ENCODE peak calls at places on chromosome 14, in seven cellular contexts. One of them, this sample, is unnamed.
A peak's percentile ranks its signal among the peaks of the same experiment; 100 is the strongest.

GRCh38 chr14:95915326-95915725 is 38.7 kb downstream of the TUNAR start:
- DNase-seq in HepG2: no peak
- DNase-seq in HCT116: no peak
- DNase-seq in SK-N-SH: no peak
- DNase-seq in H1: peak; percentile 64
- DNase-seq in GM12878: no peak
- DNase-seq in K562: no peak
- DNase-seq in this sample: no peak

GRCh38 chr14:87934185-87934584 is 58.8 kb downstream of the GALC start:
- DNase-seq in HepG2: no peak
- DNase-seq in HCT116: no peak
- DNase-seq in SK-N-SH: no peak
- DNase-seq in H1: no peak
- DNase-seq in GM12878: no peak
- DNase-seq in K562: no peak
- DNase-seq in this sample: no peak

GRCh38 chr14:20469890-20470858 is 968 bp downstream of the PNP start:
- DNase-seq in HepG2: peak; percentile 47
- DNase-seq in HCT116: peak; percentile 45
- DNase-seq in SK-N-SH: peak; percentile 24
- DNase-seq in H1: peak; percentile 64
- DNase-seq in GM12878: no peak
- DNase-seq in K562: no peak
- DNase-seq in this sample: peak; percentile 63

GRCh38 chr14:63275611-63276010 is 43.1 kb downstream of the GPHB5 start:
- DNase-seq in HepG2: no peak
- DNase-seq in HCT116: no peak
- DNase-seq in SK-N-SH: no peak
- DNase-seq in H1: no peak
- DNase-seq in GM12878: no peak
- DNase-seq in K562: no peak
- DNase-seq in this sample: no peak

GRCh38 chr14:50230601-50231474 is 540 bp downstream of the SOS2 start:
- DNase-seq in HepG2: peak; percentile 29
- DNase-seq in HCT116: peak; percentile 21
- DNase-seq in SK-N-SH: peak; percentile 75
- DNase-seq in H1: no peak
- DNase-seq in GM12878: peak; percentile 36
- DNase-seq in K562: no peak
- DNase-seq in this sample: peak; percentile 43

GRCh38 chr14:59918824-59919581 is 941 bp upstream of the LRRC9 start:
- DNase-seq in HepG2: peak; percentile 32
- DNase-seq in HCT116: peak; percentile 16
- DNase-seq in SK-N-SH: peak; percentile 56
- DNase-seq in H1: no peak
- DNase-seq in GM12878: no peak
- DNase-seq in K562: peak; percentile 16
- DNase-seq in this sample: no peak

GRCh38 chr14:105980224-105980623 is 453.8 kb downstream of the TMEM121 start:
- DNase-seq in HepG2: no peak
- DNase-seq in HCT116: no peak
- DNase-seq in SK-N-SH: no peak
- DNase-seq in H1: no peak
- DNase-seq in GM12878: no peak
- DNase-seq in K562: no peak
- DNase-seq in this sample: no peak

GRCh38 chr14:72524230-72524629 is 369.7 kb downstream of the DPF3 start:
- DNase-seq in HepG2: no peak
- DNase-seq in HCT116: no peak
- DNase-seq in SK-N-SH: no peak
- DNase-seq in H1: no peak
- DNase-seq in GM12878: no peak
- DNase-seq in K562: no peak
- DNase-seq in this sample: no peak

GRCh38 chr14:105097797-105098127 is 32.5 kb upstream of the GPR132 start:
- DNase-seq in HepG2: no peak
- DNase-seq in HCT116: no peak
- DNase-seq in SK-N-SH: no peak
- DNase-seq in H1: no peak
- DNase-seq in GM12878: no peak
- DNase-seq in K562: no peak
- DNase-seq in this sample: no peak

GRCh38 chr14:91403069-91403600 is 14.5 kb downstream of the CCDC88C start:
- DNase-seq in HepG2: no peak
- DNase-seq in HCT116: no peak
- DNase-seq in SK-N-SH: peak; percentile 54
- DNase-seq in H1: no peak
- DNase-seq in GM12878: no peak
- DNase-seq in K562: no peak
- DNase-seq in this sample: no peak
- TF ChIP-seq SIN3A in HepG2: no peak
- TF ChIP-seq SIN3A in HCT116: no peak
- TF ChIP-seq SIN3A in SK-N-SH: no peak
- TF ChIP-seq SIN3A in H1: no peak
- TF ChIP-seq SIN3A in GM12878: no peak
- TF ChIP-seq SIN3A in K562: no peak
- TF ChIP-seq SIN3A in this sample: no peak

DNA sequence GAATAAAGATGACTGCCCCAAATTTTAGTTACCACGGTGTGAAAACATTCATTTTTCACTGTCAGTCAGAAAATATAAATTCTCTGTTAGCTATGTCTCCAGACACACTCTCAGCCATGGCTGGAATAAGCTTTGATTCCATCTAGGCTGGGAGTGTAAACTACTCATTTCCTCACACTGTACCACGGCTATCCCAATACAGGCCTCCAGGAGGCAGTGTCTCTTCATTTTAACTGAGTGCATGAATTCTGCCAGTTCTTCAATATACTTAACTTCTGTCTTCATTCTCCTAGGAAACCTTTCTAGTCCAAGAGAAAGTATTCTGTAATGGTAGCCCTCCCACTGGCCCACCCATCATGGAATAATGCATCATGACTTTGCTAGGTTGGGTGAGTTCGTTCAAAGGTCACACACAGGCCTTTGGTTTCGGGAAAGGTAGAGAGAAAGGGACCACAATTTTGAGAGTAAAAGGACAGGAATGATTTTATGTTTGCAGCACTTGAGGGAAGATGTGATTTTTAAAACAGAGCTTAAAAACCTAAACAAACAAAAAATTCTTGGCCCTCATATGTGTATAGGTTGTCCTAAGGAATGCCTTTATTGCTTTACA is 381.1 kb downstream of the SEC23A start:
- DNase-seq in HepG2: peak; percentile 77
- DNase-seq in HCT116: peak; percentile 40
- DNase-seq in SK-N-SH: peak; percentile 4
- DNase-seq in H1: peak; percentile 88
- DNase-seq in GM12878: peak; percentile 4
- DNase-seq in K562: peak; percentile 22
- DNase-seq in this sample: peak; percentile 13
- TF ChIP-seq SIN3A in HepG2: no peak
- TF ChIP-seq SIN3A in HCT116: no peak
- TF ChIP-seq SIN3A in SK-N-SH: no peak
- TF ChIP-seq SIN3A in H1: no peak
- TF ChIP-seq SIN3A in GM12878: no peak
- TF ChIP-seq SIN3A in K562: no peak
- TF ChIP-seq SIN3A in this sample: no peak

GRCh38 chr14:86788229-86788628 is 1204.8 kb downstream of the GALC start:
- DNase-seq in HepG2: no peak
- DNase-seq in HCT116: no peak
- DNase-seq in SK-N-SH: no peak
- DNase-seq in H1: no peak
- DNase-seq in GM12878: no peak
- DNase-seq in K562: no peak
- DNase-seq in this sample: no peak

GRCh38 chr14:86790408-86791364 is 1202.3 kb downstream of the GALC start:
- DNase-seq in HepG2: peak; percentile 42
- DNase-seq in HCT116: no peak
- DNase-seq in SK-N-SH: no peak
- DNase-seq in H1: no peak
- DNase-seq in GM12878: no peak
- DNase-seq in K562: no peak
- DNase-seq in this sample: no peak

GRCh38 chr14:86782092-86782580 is 1210.8 kb downstream of the GALC start:
- DNase-seq in HepG2: no peak
- DNase-seq in HCT116: no peak
- DNase-seq in SK-N-SH: no peak
- DNase-seq in H1: no peak
- DNase-seq in GM12878: no peak
- DNase-seq in K562: no peak
- DNase-seq in this sample: no peak

DNA sequence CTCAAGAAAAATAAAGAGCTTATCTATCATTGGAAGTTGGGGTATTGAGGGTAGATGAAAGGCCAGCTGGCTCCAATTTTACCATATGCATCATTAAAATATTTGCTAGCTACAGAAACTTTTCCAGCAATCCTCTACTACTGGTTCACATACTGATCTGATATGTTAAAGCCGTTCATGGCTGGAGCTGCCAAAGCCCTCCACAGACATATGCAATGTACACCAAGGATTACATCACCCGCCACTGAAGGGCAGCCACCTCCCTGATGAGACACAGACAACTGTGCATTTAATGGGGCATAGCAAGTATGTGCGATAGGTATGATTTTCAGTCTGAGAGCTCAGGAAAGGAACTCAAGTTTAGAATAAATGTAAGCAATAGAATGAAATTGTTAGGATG is 1205.2 kb downstream of the GALC start:
- DNase-seq in HepG2: no peak
- DNase-seq in HCT116: no peak
- DNase-seq in SK-N-SH: no peak
- DNase-seq in H1: no peak
- DNase-seq in GM12878: no peak
- DNase-seq in K562: no peak
- DNase-seq in this sample: no peak
- TF ChIP-seq SIN3A in HepG2: no peak
- TF ChIP-seq SIN3A in HCT116: no peak
- TF ChIP-seq SIN3A in SK-N-SH: no peak
- TF ChIP-seq SIN3A in H1: no peak
- TF ChIP-seq SIN3A in GM12878: no peak
- TF ChIP-seq SIN3A in K562: no peak
- TF ChIP-seq SIN3A in this sample: no peak

GRCh38 chr14:102277874-102278630 is 26.9 kb downstream of the MOK start:
- DNase-seq in HepG2: no peak
- DNase-seq in HCT116: no peak
- DNase-seq in SK-N-SH: no peak
- DNase-seq in H1: no peak
- DNase-seq in GM12878: no peak
- DNase-seq in K562: no peak
- DNase-seq in this sample: no peak
- TF ChIP-seq SIN3A in HepG2: no peak
- TF ChIP-seq SIN3A in HCT116: no peak
- TF ChIP-seq SIN3A in SK-N-SH: no peak
- TF ChIP-seq SIN3A in H1: no peak
- TF ChIP-seq SIN3A in GM12878: no peak
- TF ChIP-seq SIN3A in K562: no peak
- TF ChIP-seq SIN3A in this sample: no peak

GRCh38 chr14:99946652-99947489 is 118.4 kb upstream of the EVL start:
- DNase-seq in HepG2: no peak
- DNase-seq in HCT116: no peak
- DNase-seq in SK-N-SH: peak; percentile 90
- DNase-seq in H1: peak; percentile 88
- DNase-seq in GM12878: no peak
- DNase-seq in K562: peak; percentile 77
- DNase-seq in this sample: no peak
- TF ChIP-seq SIN3A in HepG2: no peak
- TF ChIP-seq SIN3A in HCT116: no peak
- TF ChIP-seq SIN3A in SK-N-SH: no peak
- TF ChIP-seq SIN3A in H1: no peak
- TF ChIP-seq SIN3A in GM12878: no peak
- TF ChIP-seq SIN3A in K562: no peak
- TF ChIP-seq SIN3A in this sample: no peak

GRCh38 chr14:38171197-38171596 is 36.5 kb upstream of the SSTR1 start:
- DNase-seq in HepG2: no peak
- DNase-seq in HCT116: no peak
- DNase-seq in SK-N-SH: no peak
- DNase-seq in H1: no peak
- DNase-seq in GM12878: no peak
- DNase-seq in K562: no peak
- DNase-seq in this sample: no peak
- TF ChIP-seq SIN3A in HepG2: no peak
- TF ChIP-seq SIN3A in HCT116: no peak
- TF ChIP-seq SIN3A in SK-N-SH: no peak
- TF ChIP-seq SIN3A in H1: no peak
- TF ChIP-seq SIN3A in GM12878: no peak
- TF ChIP-seq SIN3A in K562: no peak
- TF ChIP-seq SIN3A in this sample: no peak

GRCh38 chr14:103692871-103693270 is 22.4 kb downstream of the XRCC3 start:
- DNase-seq in HepG2: no peak
- DNase-seq in HCT116: no peak
- DNase-seq in SK-N-SH: no peak
- DNase-seq in H1: no peak
- DNase-seq in GM12878: no peak
- DNase-seq in K562: no peak
- DNase-seq in this sample: no peak
- TF ChIP-seq SIN3A in HepG2: no peak
- TF ChIP-seq SIN3A in HCT116: no peak
- TF ChIP-seq SIN3A in SK-N-SH: no peak
- TF ChIP-seq SIN3A in H1: no peak
- TF ChIP-seq SIN3A in GM12878: no peak
- TF ChIP-seq SIN3A in K562: no peak
- TF ChIP-seq SIN3A in this sample: no peak

DNA sequence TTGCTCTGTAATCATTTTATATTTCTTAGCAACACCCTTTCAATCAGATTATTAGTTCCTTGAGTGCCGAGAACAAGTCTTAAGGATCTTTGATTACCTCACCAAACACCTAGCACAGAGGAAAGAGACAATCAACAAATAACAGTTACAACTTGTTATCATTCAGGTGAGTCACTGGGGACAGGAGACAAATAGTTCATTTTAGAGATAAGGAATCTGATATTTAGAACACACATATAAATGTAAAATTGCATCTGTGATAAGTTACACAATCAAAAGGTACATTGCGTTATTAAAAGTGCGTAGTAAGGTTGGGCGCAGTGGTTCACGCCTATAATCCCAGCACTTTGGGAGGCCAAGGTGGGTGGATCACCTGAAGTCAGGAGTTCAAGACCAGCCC is 5.1 kb upstream of the STXBP6 start:
- DNase-seq in HepG2: no peak
- DNase-seq in HCT116: no peak
- DNase-seq in SK-N-SH: no peak
- DNase-seq in H1: no peak
- DNase-seq in GM12878: no peak
- DNase-seq in K562: no peak
- DNase-seq in this sample: no peak
- TF ChIP-seq SIN3A in HepG2: no peak
- TF ChIP-seq SIN3A in HCT116: no peak
- TF ChIP-seq SIN3A in SK-N-SH: no peak
- TF ChIP-seq SIN3A in H1: no peak
- TF ChIP-seq SIN3A in GM12878: no peak
- TF ChIP-seq SIN3A in K562: no peak
- TF ChIP-seq SIN3A in this sample: no peak

This sample was measured in Panc1.